ENCODE peak calls at places on chromosomes 4 and X, in four cellular contexts. One of them, this sample, is unnamed.

GRCh38 chr4:141339386-141339785 is 118.7 kb downstream of the ZNF330 start:
- DNase-seq in SK-N-SH: no peak
- DNase-seq in stomach: no peak
- DNase-seq in neural progenitor cell: peak
- DNase-seq in this sample: no peak

GRCh38 chrX:135432881-135433521 is 11.3 kb downstream of the SMIM10L2A start:
- DNase-seq in SK-N-SH: peak
- DNase-seq in stomach: no peak
- DNase-seq in neural progenitor cell: no peak
- DNase-seq in this sample: no peak

GRCh38 chr4:99859618-99860017 is 34.6 kb downstream of the LAMTOR3 start:
- DNase-seq in SK-N-SH: no peak
- DNase-seq in stomach: no peak
- DNase-seq in neural progenitor cell: no peak
- DNase-seq in this sample: no peak

GRCh38 chr4:108024078-108024990 is 34.6 kb downstream of the HADH start:
- DNase-seq in SK-N-SH: no peak
- DNase-seq in stomach: no peak
- DNase-seq in neural progenitor cell: no peak
- DNase-seq in this sample: no peak

GRCh38 chrX:54570332-54570731 is 40.3 kb downstream of the GNL3L start:
- DNase-seq in SK-N-SH: no peak
- DNase-seq in stomach: no peak
- DNase-seq in neural progenitor cell: no peak
- DNase-seq in this sample: no peak

GRCh38 chr4:10384974-10385373 is 72.3 kb downstream of the ZNF518B start:
- DNase-seq in SK-N-SH: no peak
- DNase-seq in stomach: no peak
- DNase-seq in neural progenitor cell: no peak
- DNase-seq in this sample: no peak

GRCh38 chr4:139645458-139645857 is 20.2 kb upstream of the MGST2 start:
- DNase-seq in SK-N-SH: no peak
- DNase-seq in stomach: peak
- DNase-seq in neural progenitor cell: no peak
- DNase-seq in this sample: no peak

GRCh38 chrX:74923942-74924448 is 1.3 kb downstream of the NEXMIF start:
- DNase-seq in SK-N-SH: peak
- DNase-seq in stomach: no peak
- DNase-seq in neural progenitor cell: peak
- DNase-seq in this sample: peak

GRCh38 chrX:44343412-44343942 is at the start of gene EFHC2:
- DNase-seq in SK-N-SH: peak
- DNase-seq in stomach: peak
- DNase-seq in neural progenitor cell: peak
- DNase-seq in this sample: peak

GRCh38 chrX:44975666-44976263 is 102.8 kb downstream of the KDM6A start:
- DNase-seq in SK-N-SH: no peak
- DNase-seq in stomach: no peak
- DNase-seq in neural progenitor cell: no peak
- DNase-seq in this sample: no peak

GRCh38 chr4:98932539-98932938 is 3.6 kb upstream of the EIF4E start:
- DNase-seq in SK-N-SH: no peak
- DNase-seq in stomach: no peak
- DNase-seq in neural progenitor cell: no peak
- DNase-seq in this sample: no peak

GRCh38 chr4:26522478-26522877 is 32.2 kb upstream of the CCKAR start:
- DNase-seq in SK-N-SH: no peak
- DNase-seq in stomach: no peak
- DNase-seq in neural progenitor cell: no peak
- DNase-seq in this sample: no peak

GRCh38 chr4:24598025-24598424 is 13.7 kb upstream of the DHX15 start:
- DNase-seq in SK-N-SH: no peak
- DNase-seq in stomach: peak
- DNase-seq in neural progenitor cell: no peak
- DNase-seq in this sample: no peak

GRCh38 chrX:100264200-100264599 is 145.9 kb downstream of the PCDH19 start:
- DNase-seq in SK-N-SH: no peak
- DNase-seq in stomach: no peak
- DNase-seq in neural progenitor cell: no peak
- DNase-seq in this sample: no peak

GRCh38 chrX:2387614-2388239 is 113.0 kb downstream of the DHRSX start:
- DNase-seq in SK-N-SH: no peak
- DNase-seq in stomach: peak
- DNase-seq in neural progenitor cell: no peak
- DNase-seq in this sample: no peak

GRCh38 chr4:18041114-18041513 is 19.6 kb upstream of the LCORL start:
- DNase-seq in SK-N-SH: no peak
- DNase-seq in stomach: no peak
- DNase-seq in neural progenitor cell: no peak
- DNase-seq in this sample: no peak

GRCh38 chr4:18042012-18042411 is 20.5 kb upstream of the LCORL start:
- DNase-seq in SK-N-SH: no peak
- DNase-seq in stomach: no peak
- DNase-seq in neural progenitor cell: no peak
- DNase-seq in this sample: no peak

GRCh38 chr4:18039113-18039512 is 17.6 kb upstream of the LCORL start:
- DNase-seq in SK-N-SH: no peak
- DNase-seq in stomach: no peak
- DNase-seq in neural progenitor cell: no peak
- DNase-seq in this sample: no peak

DNA sequence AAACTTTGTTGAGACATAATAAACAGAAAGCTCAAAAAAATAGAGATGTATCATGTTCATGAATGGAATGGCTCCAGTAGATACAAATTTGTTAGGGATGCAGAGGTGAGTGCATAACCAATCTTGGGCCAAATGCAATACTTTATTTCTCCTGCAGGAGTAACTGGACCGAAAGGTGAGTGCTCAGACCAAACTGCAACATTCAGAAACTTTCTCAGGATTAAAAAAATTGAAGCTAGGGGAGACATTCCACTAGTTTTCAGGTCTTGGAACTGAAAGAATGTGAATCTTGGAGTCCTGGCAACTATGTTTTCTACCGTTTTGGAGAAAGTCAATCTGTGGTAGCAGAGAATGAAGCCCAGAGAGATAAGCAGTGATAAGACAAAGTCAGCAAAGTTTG is 21.2 kb upstream of the LCORL start:
- DNase-seq in SK-N-SH: no peak
- DNase-seq in stomach: no peak
- DNase-seq in neural progenitor cell: peak
- DNase-seq in this sample: no peak
- TF ChIP-seq CTCF in SK-N-SH: peak
- TF ChIP-seq CTCF in stomach: no peak
- TF ChIP-seq CTCF in neural progenitor cell: peak
- TF ChIP-seq CTCF in this sample: peak

DNA sequence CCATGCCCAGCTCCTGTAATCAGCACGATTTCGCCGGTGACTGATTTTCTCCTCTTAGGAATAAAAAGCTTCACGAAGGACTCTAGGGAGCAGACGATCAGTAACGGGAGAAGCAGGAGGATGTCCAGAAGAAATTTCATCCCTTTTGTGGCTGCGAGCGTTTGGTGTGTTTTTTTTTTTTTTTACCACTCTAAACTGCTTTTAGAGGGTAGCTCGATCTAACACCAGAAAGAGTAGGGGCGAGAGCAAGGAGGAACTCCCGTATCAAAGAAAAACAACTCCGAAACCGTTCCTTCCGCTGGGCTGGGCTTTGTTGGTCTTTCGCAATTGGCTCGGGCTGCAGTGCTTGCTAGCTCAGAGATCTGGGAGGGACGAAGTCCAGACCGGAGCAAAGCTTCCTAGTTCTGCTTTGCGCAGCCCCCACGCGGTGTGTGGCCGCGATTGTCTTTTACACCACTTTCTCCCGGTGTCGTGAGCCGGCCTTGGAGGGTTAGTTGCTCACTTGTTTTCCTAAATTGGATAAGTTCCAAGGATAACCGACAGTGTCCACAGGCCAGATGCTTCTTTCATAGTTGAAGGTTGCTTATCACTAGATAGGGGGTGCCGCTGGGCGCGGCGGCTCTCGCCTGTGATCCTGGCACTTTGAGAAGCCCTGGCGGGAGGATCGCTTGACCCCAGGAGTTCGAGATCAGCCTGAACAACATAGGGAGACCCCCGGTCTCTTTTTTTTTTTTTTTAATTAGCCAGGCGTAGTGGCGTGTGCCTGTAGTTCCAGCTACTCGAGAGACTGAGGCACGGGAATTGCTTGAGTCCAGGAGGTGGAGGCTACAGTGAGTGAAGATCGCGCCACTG is at the start of gene HSD17B11:
- DNase-seq in SK-N-SH: peak
- DNase-seq in stomach: peak
- DNase-seq in neural progenitor cell: peak
- DNase-seq in this sample: peak
- TF ChIP-seq CTCF in SK-N-SH: peak
- TF ChIP-seq CTCF in stomach: no peak
- TF ChIP-seq CTCF in neural progenitor cell: no peak
- TF ChIP-seq CTCF in this sample: no peak

GRCh38 chr4:4524364-4524763 is 17.5 kb downstream of the STX18 start:
- DNase-seq in SK-N-SH: no peak
- DNase-seq in stomach: no peak
- DNase-seq in neural progenitor cell: peak
- DNase-seq in this sample: peak
- TF ChIP-seq CTCF in SK-N-SH: no peak
- TF ChIP-seq CTCF in stomach: no peak
- TF ChIP-seq CTCF in neural progenitor cell: peak
- TF ChIP-seq CTCF in this sample: no peak

GRCh38 chrX:96684339-96685204 is at the start of gene DIAPH2:
- DNase-seq in SK-N-SH: peak
- DNase-seq in stomach: peak
- DNase-seq in neural progenitor cell: peak
- DNase-seq in this sample: peak
- TF ChIP-seq CTCF in SK-N-SH: no peak
- TF ChIP-seq CTCF in stomach: no peak
- TF ChIP-seq CTCF in neural progenitor cell: peak
- TF ChIP-seq CTCF in this sample: no peak

GRCh38 chr4:95204267-95204835 is 344.4 kb downstream of the UNC5C start:
- DNase-seq in SK-N-SH: no peak
- DNase-seq in stomach: no peak
- DNase-seq in neural progenitor cell: no peak
- DNase-seq in this sample: no peak

GRCh38 chr4:95209942-95210341 is 338.8 kb downstream of the UNC5C start:
- DNase-seq in SK-N-SH: no peak
- DNase-seq in stomach: no peak
- DNase-seq in neural progenitor cell: no peak
- DNase-seq in this sample: no peak

DNA sequence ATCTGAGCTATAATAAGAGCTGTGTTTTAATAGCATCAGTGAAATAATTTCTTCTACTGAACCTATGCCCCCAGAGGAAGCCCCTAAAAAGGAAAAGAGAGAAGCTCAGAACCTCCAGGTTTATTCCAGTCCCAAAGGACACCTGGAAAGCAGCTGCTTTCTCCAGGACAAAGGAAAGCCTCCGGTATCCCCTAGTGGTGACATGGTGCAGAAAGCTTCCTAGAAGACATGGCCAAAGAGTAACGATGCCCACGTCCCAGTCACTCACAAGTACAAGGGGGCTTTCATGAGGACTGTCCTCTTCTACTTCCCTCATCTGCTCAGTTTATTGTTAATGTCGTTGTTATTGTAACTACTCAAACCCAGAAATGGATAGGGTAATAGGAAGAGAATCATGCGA is 343.9 kb downstream of the UNC5C start:
- DNase-seq in SK-N-SH: no peak
- DNase-seq in stomach: no peak
- DNase-seq in neural progenitor cell: peak
- DNase-seq in this sample: peak
- TF ChIP-seq CTCF in SK-N-SH: peak
- TF ChIP-seq CTCF in stomach: no peak
- TF ChIP-seq CTCF in neural progenitor cell: peak
- TF ChIP-seq CTCF in this sample: no peak

GRCh38 chr4:8112036-8112576 is 46.5 kb downstream of the ABLIM2 start:
- DNase-seq in SK-N-SH: no peak
- DNase-seq in stomach: no peak
- DNase-seq in neural progenitor cell: no peak
- DNase-seq in this sample: no peak

GRCh38 chr4:8108991-8109390 is 49.6 kb downstream of the ABLIM2 start:
- DNase-seq in SK-N-SH: no peak
- DNase-seq in stomach: no peak
- DNase-seq in neural progenitor cell: no peak
- DNase-seq in this sample: no peak

GRCh38 chr4:8108261-8108660 is 50.4 kb downstream of the ABLIM2 start:
- DNase-seq in SK-N-SH: no peak
- DNase-seq in stomach: peak
- DNase-seq in neural progenitor cell: no peak
- DNase-seq in this sample: no peak

GRCh38 chr4:8109406-8110065 is 49.1 kb downstream of the ABLIM2 start:
- DNase-seq in SK-N-SH: no peak
- DNase-seq in stomach: no peak
- DNase-seq in neural progenitor cell: no peak
- DNase-seq in this sample: no peak

GRCh38 chr4:8110071-8110986 is 48.3 kb downstream of the ABLIM2 start:
- DNase-seq in SK-N-SH: no peak
- DNase-seq in stomach: no peak
- DNase-seq in neural progenitor cell: peak
- DNase-seq in this sample: peak
- TF ChIP-seq CTCF in SK-N-SH: no peak
- TF ChIP-seq CTCF in stomach: no peak
- TF ChIP-seq CTCF in neural progenitor cell: peak
- TF ChIP-seq CTCF in this sample: peak

GRCh38 chrX:107154787-107155620 is 36.4 kb upstream of the RBM41 start:
- DNase-seq in SK-N-SH: no peak
- DNase-seq in stomach: no peak
- DNase-seq in neural progenitor cell: no peak
- DNase-seq in this sample: no peak
- TF ChIP-seq CTCF in SK-N-SH: no peak
- TF ChIP-seq CTCF in stomach: no peak
- TF ChIP-seq CTCF in neural progenitor cell: no peak
- TF ChIP-seq CTCF in this sample: no peak

GRCh38 chr4:51997647-51998046 is 22.5 kb downstream of the LRRC66 start:
- DNase-seq in SK-N-SH: no peak
- DNase-seq in stomach: no peak
- DNase-seq in neural progenitor cell: no peak
- DNase-seq in this sample: no peak
- TF ChIP-seq CTCF in SK-N-SH: no peak
- TF ChIP-seq CTCF in stomach: no peak
- TF ChIP-seq CTCF in neural progenitor cell: no peak
- TF ChIP-seq CTCF in this sample: no peak

DNA sequence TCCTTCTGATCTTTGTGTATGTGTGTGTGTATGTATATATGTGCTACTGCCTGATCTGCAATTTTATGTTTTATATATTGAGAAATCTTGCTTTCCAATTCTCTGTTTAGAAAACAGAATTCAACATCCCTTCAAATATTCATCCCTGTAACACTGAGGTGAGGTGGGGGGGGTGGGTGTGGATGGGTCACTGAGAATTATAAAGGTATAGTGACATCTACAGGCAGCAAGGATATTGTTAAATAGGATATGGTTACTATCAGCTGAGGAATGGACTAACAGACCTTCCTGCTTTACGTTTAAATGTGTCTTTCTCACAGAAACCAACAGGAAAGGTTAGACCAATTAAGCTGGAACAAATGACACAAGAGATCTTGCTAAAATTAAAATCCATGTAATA is 19.0 kb upstream of the MAGEB2 start:
- DNase-seq in SK-N-SH: peak
- DNase-seq in stomach: no peak
- DNase-seq in neural progenitor cell: peak
- DNase-seq in this sample: no peak
- TF ChIP-seq CTCF in SK-N-SH: peak
- TF ChIP-seq CTCF in stomach: no peak
- TF ChIP-seq CTCF in neural progenitor cell: peak
- TF ChIP-seq CTCF in this sample: no peak

This sample was measured in WTC11.